ENCODE peak calls at places on chromosomes 13 and 19, in nine cellular contexts. One of them, this sample, is unnamed.

GRCh38 chr19:2251577-2252480 is 2.7 kb downstream of the AMH start:
- DNase-seq in CD4-positive, CD25-positive, alpha-beta regulatory T cell: no peak
- DNase-seq in activated CD4-positive, alpha-beta memory T cell treated with anti-CD3 and anti-CD28 coated beads, Interleukin-2, amount 10 ng/mL, durations not matched to agents 7 days and 5 days: no peak
- DNase-seq in stimulated activated naive CD4-positive, alpha-beta T cell: no peak
- DNase-seq in brain microvascular endothelial cell: no peak
- DNase-seq in iPS-NIHi11: peak; percentile 58
- DNase-seq in stimulated activated CD4-positive, alpha-beta T cell treated with anti-CD3 and anti-CD28 coated beads, Interleukin-2, amount 100 ng/mL, for 48 hours: no peak
- DNase-seq in NCI-H510A: no peak
- DNase-seq in AG10803: no peak
- DNase-seq in this sample: no peak

GRCh38 chr13:95500136-95500718 is 52.3 kb upstream of the CLDN10 start:
- DNase-seq in CD4-positive, CD25-positive, alpha-beta regulatory T cell: no peak
- DNase-seq in brain microvascular endothelial cell: no peak
- DNase-seq in NCI-H510A: no peak
- DNase-seq in iPS-NIHi11: no peak
- DNase-seq in AG10803: no peak
- DNase-seq in stimulated activated naive CD4-positive, alpha-beta T cell: no peak
- DNase-seq in stimulated activated CD4-positive, alpha-beta T cell treated with anti-CD3 and anti-CD28 coated beads, Interleukin-2, amount 100 ng/mL, for 48 hours: no peak
- DNase-seq in activated CD4-positive, alpha-beta memory T cell treated with anti-CD3 and anti-CD28 coated beads, Interleukin-2, amount 10 ng/mL, durations not matched to agents 7 days and 5 days: no peak
- DNase-seq in this sample: no peak

GRCh38 chr13:79477968-79478367 is 3.0 kb upstream of the NDFIP2 start:
- DNase-seq in stimulated activated CD4-positive, alpha-beta T cell treated with anti-CD3 and anti-CD28 coated beads, Interleukin-2, amount 100 ng/mL, for 48 hours: no peak
- DNase-seq in CD4-positive, CD25-positive, alpha-beta regulatory T cell: no peak
- DNase-seq in AG10803: no peak
- DNase-seq in brain microvascular endothelial cell: no peak
- DNase-seq in iPS-NIHi11: no peak
- DNase-seq in stimulated activated naive CD4-positive, alpha-beta T cell: no peak
- DNase-seq in NCI-H510A: no peak
- DNase-seq in activated CD4-positive, alpha-beta memory T cell treated with anti-CD3 and anti-CD28 coated beads, Interleukin-2, amount 10 ng/mL, durations not matched to agents 7 days and 5 days: no peak
- DNase-seq in this sample: no peak

GRCh38 chr13:33181264-33181663 is 104.3 kb downstream of the STARD13 start:
- DNase-seq in stimulated activated naive CD4-positive, alpha-beta T cell: no peak
- DNase-seq in iPS-NIHi11: no peak
- DNase-seq in activated CD4-positive, alpha-beta memory T cell treated with anti-CD3 and anti-CD28 coated beads, Interleukin-2, amount 10 ng/mL, durations not matched to agents 7 days and 5 days: no peak
- DNase-seq in NCI-H510A: no peak
- DNase-seq in CD4-positive, CD25-positive, alpha-beta regulatory T cell: no peak
- DNase-seq in brain microvascular endothelial cell: no peak
- DNase-seq in AG10803: no peak
- DNase-seq in stimulated activated CD4-positive, alpha-beta T cell treated with anti-CD3 and anti-CD28 coated beads, Interleukin-2, amount 100 ng/mL, for 48 hours: no peak
- DNase-seq in this sample: no peak

GRCh38 chr13:39364797-39365468 is 238.1 kb downstream of the LHFPL6 start:
- DNase-seq in stimulated activated naive CD4-positive, alpha-beta T cell: no peak
- DNase-seq in brain microvascular endothelial cell: no peak
- DNase-seq in NCI-H510A: peak; percentile 17
- DNase-seq in AG10803: peak; percentile 43
- DNase-seq in iPS-NIHi11: peak; percentile 59
- DNase-seq in activated CD4-positive, alpha-beta memory T cell treated with anti-CD3 and anti-CD28 coated beads, Interleukin-2, amount 10 ng/mL, durations not matched to agents 7 days and 5 days: no peak
- DNase-seq in stimulated activated CD4-positive, alpha-beta T cell treated with anti-CD3 and anti-CD28 coated beads, Interleukin-2, amount 100 ng/mL, for 48 hours: no peak
- DNase-seq in CD4-positive, CD25-positive, alpha-beta regulatory T cell: no peak
- DNase-seq in this sample: no peak

GRCh38 chr13:42836930-42837329 is 55.5 kb downstream of the FAM216B start:
- DNase-seq in NCI-H510A: no peak
- DNase-seq in activated CD4-positive, alpha-beta memory T cell treated with anti-CD3 and anti-CD28 coated beads, Interleukin-2, amount 10 ng/mL, durations not matched to agents 7 days and 5 days: no peak
- DNase-seq in brain microvascular endothelial cell: peak; percentile 68
- DNase-seq in stimulated activated CD4-positive, alpha-beta T cell treated with anti-CD3 and anti-CD28 coated beads, Interleukin-2, amount 100 ng/mL, for 48 hours: no peak
- DNase-seq in iPS-NIHi11: no peak
- DNase-seq in stimulated activated naive CD4-positive, alpha-beta T cell: no peak
- DNase-seq in CD4-positive, CD25-positive, alpha-beta regulatory T cell: no peak
- DNase-seq in AG10803: peak; percentile 74
- DNase-seq in this sample: peak; percentile 71

GRCh38 chr13:109810761-109811510 is 24.6 kb upstream of the IRS2 start:
- DNase-seq in CD4-positive, CD25-positive, alpha-beta regulatory T cell: no peak
- DNase-seq in iPS-NIHi11: no peak
- DNase-seq in stimulated activated CD4-positive, alpha-beta T cell treated with anti-CD3 and anti-CD28 coated beads, Interleukin-2, amount 100 ng/mL, for 48 hours: no peak
- DNase-seq in NCI-H510A: no peak
- DNase-seq in stimulated activated naive CD4-positive, alpha-beta T cell: no peak
- DNase-seq in activated CD4-positive, alpha-beta memory T cell treated with anti-CD3 and anti-CD28 coated beads, Interleukin-2, amount 10 ng/mL, durations not matched to agents 7 days and 5 days: no peak
- DNase-seq in AG10803: no peak
- DNase-seq in brain microvascular endothelial cell: no peak
- DNase-seq in this sample: no peak

GRCh38 chr19:13024958-13025653 is 29.8 kb downstream of the NFIX start:
- DNase-seq in NCI-H510A: peak; percentile 46
- DNase-seq in iPS-NIHi11: no peak
- DNase-seq in stimulated activated naive CD4-positive, alpha-beta T cell: no peak
- DNase-seq in brain microvascular endothelial cell: no peak
- DNase-seq in AG10803: peak; percentile 34
- DNase-seq in stimulated activated CD4-positive, alpha-beta T cell treated with anti-CD3 and anti-CD28 coated beads, Interleukin-2, amount 100 ng/mL, for 48 hours: no peak
- DNase-seq in CD4-positive, CD25-positive, alpha-beta regulatory T cell: no peak
- DNase-seq in activated CD4-positive, alpha-beta memory T cell treated with anti-CD3 and anti-CD28 coated beads, Interleukin-2, amount 10 ng/mL, durations not matched to agents 7 days and 5 days: no peak
- DNase-seq in this sample: no peak

GRCh38 chr19:5147971-5148793 is 179.3 kb downstream of the KDM4B start:
- DNase-seq in activated CD4-positive, alpha-beta memory T cell treated with anti-CD3 and anti-CD28 coated beads, Interleukin-2, amount 10 ng/mL, durations not matched to agents 7 days and 5 days: no peak
- DNase-seq in CD4-positive, CD25-positive, alpha-beta regulatory T cell: no peak
- DNase-seq in brain microvascular endothelial cell: peak; percentile 69
- DNase-seq in stimulated activated CD4-positive, alpha-beta T cell treated with anti-CD3 and anti-CD28 coated beads, Interleukin-2, amount 100 ng/mL, for 48 hours: no peak
- DNase-seq in iPS-NIHi11: no peak
- DNase-seq in stimulated activated naive CD4-positive, alpha-beta T cell: no peak
- DNase-seq in NCI-H510A: no peak
- DNase-seq in AG10803: peak; percentile 46
- DNase-seq in this sample: no peak

GRCh38 chr19:13872695-13873389 is 4.1 kb upstream of the NANOS3 start:
- DNase-seq in NCI-H510A: no peak
- DNase-seq in AG10803: no peak
- DNase-seq in CD4-positive, CD25-positive, alpha-beta regulatory T cell: peak; percentile 31
- DNase-seq in stimulated activated naive CD4-positive, alpha-beta T cell: no peak
- DNase-seq in brain microvascular endothelial cell: no peak
- DNase-seq in activated CD4-positive, alpha-beta memory T cell treated with anti-CD3 and anti-CD28 coated beads, Interleukin-2, amount 10 ng/mL, durations not matched to agents 7 days and 5 days: peak; percentile 41
- DNase-seq in iPS-NIHi11: peak; percentile 87
- DNase-seq in stimulated activated CD4-positive, alpha-beta T cell treated with anti-CD3 and anti-CD28 coated beads, Interleukin-2, amount 100 ng/mL, for 48 hours: no peak
- DNase-seq in this sample: no peak

GRCh38 chr19:48641850-48642249 is 4.1 kb downstream of the CA11 start:
- DNase-seq in CD4-positive, CD25-positive, alpha-beta regulatory T cell: no peak
- DNase-seq in activated CD4-positive, alpha-beta memory T cell treated with anti-CD3 and anti-CD28 coated beads, Interleukin-2, amount 10 ng/mL, durations not matched to agents 7 days and 5 days: no peak
- DNase-seq in NCI-H510A: no peak
- DNase-seq in stimulated activated CD4-positive, alpha-beta T cell treated with anti-CD3 and anti-CD28 coated beads, Interleukin-2, amount 100 ng/mL, for 48 hours: no peak
- DNase-seq in AG10803: no peak
- DNase-seq in iPS-NIHi11: no peak
- DNase-seq in brain microvascular endothelial cell: no peak
- DNase-seq in stimulated activated naive CD4-positive, alpha-beta T cell: no peak
- DNase-seq in this sample: no peak

GRCh38 chr13:64206430-64207225 is 2791.0 kb upstream of the PCDH20 start:
- DNase-seq in stimulated activated naive CD4-positive, alpha-beta T cell: no peak
- DNase-seq in brain microvascular endothelial cell: no peak
- DNase-seq in stimulated activated CD4-positive, alpha-beta T cell treated with anti-CD3 and anti-CD28 coated beads, Interleukin-2, amount 100 ng/mL, for 48 hours: no peak
- DNase-seq in activated CD4-positive, alpha-beta memory T cell treated with anti-CD3 and anti-CD28 coated beads, Interleukin-2, amount 10 ng/mL, durations not matched to agents 7 days and 5 days: no peak
- DNase-seq in NCI-H510A: no peak
- DNase-seq in CD4-positive, CD25-positive, alpha-beta regulatory T cell: no peak
- DNase-seq in AG10803: no peak
- DNase-seq in iPS-NIHi11: no peak
- DNase-seq in this sample: no peak

GRCh38 chr19:18865106-18865972 is 30.6 kb downstream of the CERS1 start:
- DNase-seq in AG10803: no peak
- DNase-seq in NCI-H510A: no peak
- DNase-seq in activated CD4-positive, alpha-beta memory T cell treated with anti-CD3 and anti-CD28 coated beads, Interleukin-2, amount 10 ng/mL, durations not matched to agents 7 days and 5 days: no peak
- DNase-seq in CD4-positive, CD25-positive, alpha-beta regulatory T cell: no peak
- DNase-seq in stimulated activated CD4-positive, alpha-beta T cell treated with anti-CD3 and anti-CD28 coated beads, Interleukin-2, amount 100 ng/mL, for 48 hours: no peak
- DNase-seq in iPS-NIHi11: no peak
- DNase-seq in brain microvascular endothelial cell: no peak
- DNase-seq in stimulated activated naive CD4-positive, alpha-beta T cell: no peak
- DNase-seq in this sample: no peak

GRCh38 chr13:108963276-108963810 is 333.9 kb downstream of the MYO16 start:
- DNase-seq in stimulated activated naive CD4-positive, alpha-beta T cell: no peak
- DNase-seq in NCI-H510A: no peak
- DNase-seq in stimulated activated CD4-positive, alpha-beta T cell treated with anti-CD3 and anti-CD28 coated beads, Interleukin-2, amount 100 ng/mL, for 48 hours: no peak
- DNase-seq in iPS-NIHi11: no peak
- DNase-seq in activated CD4-positive, alpha-beta memory T cell treated with anti-CD3 and anti-CD28 coated beads, Interleukin-2, amount 10 ng/mL, durations not matched to agents 7 days and 5 days: no peak
- DNase-seq in CD4-positive, CD25-positive, alpha-beta regulatory T cell: no peak
- DNase-seq in brain microvascular endothelial cell: no peak
- DNase-seq in AG10803: no peak
- DNase-seq in this sample: no peak

GRCh38 chr19:8973501-8974091 is 36.6 kb downstream of the MUC16 start:
- DNase-seq in stimulated activated naive CD4-positive, alpha-beta T cell: no peak
- DNase-seq in stimulated activated CD4-positive, alpha-beta T cell treated with anti-CD3 and anti-CD28 coated beads, Interleukin-2, amount 100 ng/mL, for 48 hours: no peak
- DNase-seq in iPS-NIHi11: peak; percentile 55
- DNase-seq in NCI-H510A: no peak
- DNase-seq in CD4-positive, CD25-positive, alpha-beta regulatory T cell: no peak
- DNase-seq in brain microvascular endothelial cell: peak; percentile 2
- DNase-seq in AG10803: no peak
- DNase-seq in activated CD4-positive, alpha-beta memory T cell treated with anti-CD3 and anti-CD28 coated beads, Interleukin-2, amount 10 ng/mL, durations not matched to agents 7 days and 5 days: no peak
- DNase-seq in this sample: no peak

GRCh38 chr13:73038064-73038463 is 20.7 kb upstream of the KLF5 start:
- DNase-seq in activated CD4-positive, alpha-beta memory T cell treated with anti-CD3 and anti-CD28 coated beads, Interleukin-2, amount 10 ng/mL, durations not matched to agents 7 days and 5 days: no peak
- DNase-seq in brain microvascular endothelial cell: no peak
- DNase-seq in stimulated activated CD4-positive, alpha-beta T cell treated with anti-CD3 and anti-CD28 coated beads, Interleukin-2, amount 100 ng/mL, for 48 hours: no peak
- DNase-seq in CD4-positive, CD25-positive, alpha-beta regulatory T cell: no peak
- DNase-seq in iPS-NIHi11: no peak
- DNase-seq in NCI-H510A: no peak
- DNase-seq in AG10803: no peak
- DNase-seq in stimulated activated naive CD4-positive, alpha-beta T cell: no peak
- DNase-seq in this sample: no peak

GRCh38 chr19:13056052-13056660 is 46.5 kb downstream of the LYL1 start:
- DNase-seq in activated CD4-positive, alpha-beta memory T cell treated with anti-CD3 and anti-CD28 coated beads, Interleukin-2, amount 10 ng/mL, durations not matched to agents 7 days and 5 days: no peak
- DNase-seq in iPS-NIHi11: peak; percentile 56
- DNase-seq in stimulated activated naive CD4-positive, alpha-beta T cell: no peak
- DNase-seq in brain microvascular endothelial cell: no peak
- DNase-seq in AG10803: peak; percentile 84
- DNase-seq in stimulated activated CD4-positive, alpha-beta T cell treated with anti-CD3 and anti-CD28 coated beads, Interleukin-2, amount 100 ng/mL, for 48 hours: no peak
- DNase-seq in NCI-H510A: peak; percentile 87
- DNase-seq in CD4-positive, CD25-positive, alpha-beta regulatory T cell: no peak
- DNase-seq in this sample: no peak

GRCh38 chr19:40744554-40745401 is 5.5 kb downstream of the ACTMAP start:
- DNase-seq in iPS-NIHi11: peak; percentile 58
- DNase-seq in NCI-H510A: no peak
- DNase-seq in stimulated activated naive CD4-positive, alpha-beta T cell: no peak
- DNase-seq in CD4-positive, CD25-positive, alpha-beta regulatory T cell: no peak
- DNase-seq in activated CD4-positive, alpha-beta memory T cell treated with anti-CD3 and anti-CD28 coated beads, Interleukin-2, amount 10 ng/mL, durations not matched to agents 7 days and 5 days: peak; percentile 30
- DNase-seq in AG10803: peak; percentile 5
- DNase-seq in stimulated activated CD4-positive, alpha-beta T cell treated with anti-CD3 and anti-CD28 coated beads, Interleukin-2, amount 100 ng/mL, for 48 hours: no peak
- DNase-seq in brain microvascular endothelial cell: no peak
- DNase-seq in this sample: no peak

GRCh38 chr19:38210458-38210987 is 13.5 kb downstream of the DPF1 start:
- DNase-seq in stimulated activated CD4-positive, alpha-beta T cell treated with anti-CD3 and anti-CD28 coated beads, Interleukin-2, amount 100 ng/mL, for 48 hours: no peak
- DNase-seq in activated CD4-positive, alpha-beta memory T cell treated with anti-CD3 and anti-CD28 coated beads, Interleukin-2, amount 10 ng/mL, durations not matched to agents 7 days and 5 days: no peak
- DNase-seq in iPS-NIHi11: peak; percentile 90
- DNase-seq in NCI-H510A: peak; percentile 77
- DNase-seq in stimulated activated naive CD4-positive, alpha-beta T cell: no peak
- DNase-seq in CD4-positive, CD25-positive, alpha-beta regulatory T cell: no peak
- DNase-seq in brain microvascular endothelial cell: no peak
- DNase-seq in AG10803: no peak
- DNase-seq in this sample: peak; percentile 23

GRCh38 chr19:13597625-13598024 is 91.3 kb upstream of the CACNA1A start:
- DNase-seq in stimulated activated naive CD4-positive, alpha-beta T cell: no peak
- DNase-seq in CD4-positive, CD25-positive, alpha-beta regulatory T cell: peak; percentile 14
- DNase-seq in AG10803: peak; percentile 74
- DNase-seq in NCI-H510A: peak; percentile 72
- DNase-seq in brain microvascular endothelial cell: peak; percentile 45
- DNase-seq in iPS-NIHi11: peak; percentile 81
- DNase-seq in stimulated activated CD4-positive, alpha-beta T cell treated with anti-CD3 and anti-CD28 coated beads, Interleukin-2, amount 100 ng/mL, for 48 hours: peak; percentile 23
- DNase-seq in activated CD4-positive, alpha-beta memory T cell treated with anti-CD3 and anti-CD28 coated beads, Interleukin-2, amount 10 ng/mL, durations not matched to agents 7 days and 5 days: peak; percentile 57
- DNase-seq in this sample: peak; percentile 79

GRCh38 chr13:43119206-43119605 is 95.8 kb downstream of the DNAJC15 start:
- DNase-seq in activated CD4-positive, alpha-beta memory T cell treated with anti-CD3 and anti-CD28 coated beads, Interleukin-2, amount 10 ng/mL, durations not matched to agents 7 days and 5 days: no peak
- DNase-seq in iPS-NIHi11: no peak
- DNase-seq in CD4-positive, CD25-positive, alpha-beta regulatory T cell: no peak
- DNase-seq in AG10803: no peak
- DNase-seq in NCI-H510A: no peak
- DNase-seq in stimulated activated naive CD4-positive, alpha-beta T cell: no peak
- DNase-seq in brain microvascular endothelial cell: no peak
- DNase-seq in stimulated activated CD4-positive, alpha-beta T cell treated with anti-CD3 and anti-CD28 coated beads, Interleukin-2, amount 100 ng/mL, for 48 hours: no peak
- DNase-seq in this sample: no peak

GRCh38 chr19:12665281-12665573 is 1.3 kb downstream of the MAN2B1 start:
- DNase-seq in stimulated activated naive CD4-positive, alpha-beta T cell: peak; percentile 40
- DNase-seq in brain microvascular endothelial cell: no peak
- DNase-seq in stimulated activated CD4-positive, alpha-beta T cell treated with anti-CD3 and anti-CD28 coated beads, Interleukin-2, amount 100 ng/mL, for 48 hours: no peak
- DNase-seq in activated CD4-positive, alpha-beta memory T cell treated with anti-CD3 and anti-CD28 coated beads, Interleukin-2, amount 10 ng/mL, durations not matched to agents 7 days and 5 days: peak; percentile 73
- DNase-seq in iPS-NIHi11: no peak
- DNase-seq in CD4-positive, CD25-positive, alpha-beta regulatory T cell: peak; percentile 19
- DNase-seq in AG10803: no peak
- DNase-seq in NCI-H510A: no peak
- DNase-seq in this sample: no peak

GRCh38 chr13:99178636-99179035 is 22.0 kb upstream of the UBAC2 start:
- DNase-seq in iPS-NIHi11: no peak
- DNase-seq in brain microvascular endothelial cell: no peak
- DNase-seq in AG10803: peak; percentile 43
- DNase-seq in stimulated activated naive CD4-positive, alpha-beta T cell: no peak
- DNase-seq in CD4-positive, CD25-positive, alpha-beta regulatory T cell: no peak
- DNase-seq in activated CD4-positive, alpha-beta memory T cell treated with anti-CD3 and anti-CD28 coated beads, Interleukin-2, amount 10 ng/mL, durations not matched to agents 7 days and 5 days: no peak
- DNase-seq in NCI-H510A: no peak
- DNase-seq in stimulated activated CD4-positive, alpha-beta T cell treated with anti-CD3 and anti-CD28 coated beads, Interleukin-2, amount 100 ng/mL, for 48 hours: no peak
- DNase-seq in this sample: no peak

GRCh38 chr19:34994643-34995471 is 5.3 kb upstream of the GRAMD1A start:
- DNase-seq in stimulated activated naive CD4-positive, alpha-beta T cell: no peak
- DNase-seq in activated CD4-positive, alpha-beta memory T cell treated with anti-CD3 and anti-CD28 coated beads, Interleukin-2, amount 10 ng/mL, durations not matched to agents 7 days and 5 days: no peak
- DNase-seq in CD4-positive, CD25-positive, alpha-beta regulatory T cell: no peak
- DNase-seq in AG10803: no peak
- DNase-seq in NCI-H510A: no peak
- DNase-seq in brain microvascular endothelial cell: no peak
- DNase-seq in iPS-NIHi11: no peak
- DNase-seq in stimulated activated CD4-positive, alpha-beta T cell treated with anti-CD3 and anti-CD28 coated beads, Interleukin-2, amount 100 ng/mL, for 48 hours: no peak
- DNase-seq in this sample: no peak

GRCh38 chr19:55426042-55426441 is 17.1 kb downstream of the SHISA7 start:
- DNase-seq in stimulated activated naive CD4-positive, alpha-beta T cell: no peak
- DNase-seq in AG10803: no peak
- DNase-seq in CD4-positive, CD25-positive, alpha-beta regulatory T cell: no peak
- DNase-seq in activated CD4-positive, alpha-beta memory T cell treated with anti-CD3 and anti-CD28 coated beads, Interleukin-2, amount 10 ng/mL, durations not matched to agents 7 days and 5 days: no peak
- DNase-seq in NCI-H510A: no peak
- DNase-seq in brain microvascular endothelial cell: no peak
- DNase-seq in stimulated activated CD4-positive, alpha-beta T cell treated with anti-CD3 and anti-CD28 coated beads, Interleukin-2, amount 100 ng/mL, for 48 hours: no peak
- DNase-seq in iPS-NIHi11: no peak
- DNase-seq in this sample: no peak

GRCh38 chr13:92769064-92769463 is 457.5 kb upstream of the GPC6 start:
- DNase-seq in stimulated activated naive CD4-positive, alpha-beta T cell: no peak
- DNase-seq in AG10803: peak; percentile 25
- DNase-seq in brain microvascular endothelial cell: no peak
- DNase-seq in activated CD4-positive, alpha-beta memory T cell treated with anti-CD3 and anti-CD28 coated beads, Interleukin-2, amount 10 ng/mL, durations not matched to agents 7 days and 5 days: no peak
- DNase-seq in iPS-NIHi11: no peak
- DNase-seq in NCI-H510A: no peak
- DNase-seq in stimulated activated CD4-positive, alpha-beta T cell treated with anti-CD3 and anti-CD28 coated beads, Interleukin-2, amount 100 ng/mL, for 48 hours: no peak
- DNase-seq in CD4-positive, CD25-positive, alpha-beta regulatory T cell: no peak
- DNase-seq in this sample: no peak

GRCh38 chr19:5436101-5436947 is 18.9 kb upstream of the ZNRF4 start:
- DNase-seq in stimulated activated naive CD4-positive, alpha-beta T cell: no peak
- DNase-seq in brain microvascular endothelial cell: peak; percentile 34
- DNase-seq in CD4-positive, CD25-positive, alpha-beta regulatory T cell: no peak
- DNase-seq in iPS-NIHi11: peak; percentile 100
- DNase-seq in NCI-H510A: no peak
- DNase-seq in stimulated activated CD4-positive, alpha-beta T cell treated with anti-CD3 and anti-CD28 coated beads, Interleukin-2, amount 100 ng/mL, for 48 hours: peak; percentile 6
- DNase-seq in AG10803: peak; percentile 78
- DNase-seq in activated CD4-positive, alpha-beta memory T cell treated with anti-CD3 and anti-CD28 coated beads, Interleukin-2, amount 10 ng/mL, durations not matched to agents 7 days and 5 days: no peak
- DNase-seq in this sample: peak; percentile 95

GRCh38 chr19:49272204-49272603 is 52.8 kb downstream of the SLC6A16 start:
- DNase-seq in stimulated activated CD4-positive, alpha-beta T cell treated with anti-CD3 and anti-CD28 coated beads, Interleukin-2, amount 100 ng/mL, for 48 hours: no peak
- DNase-seq in NCI-H510A: no peak
- DNase-seq in stimulated activated naive CD4-positive, alpha-beta T cell: no peak
- DNase-seq in AG10803: peak; percentile 27
- DNase-seq in iPS-NIHi11: no peak
- DNase-seq in activated CD4-positive, alpha-beta memory T cell treated with anti-CD3 and anti-CD28 coated beads, Interleukin-2, amount 10 ng/mL, durations not matched to agents 7 days and 5 days: no peak
- DNase-seq in CD4-positive, CD25-positive, alpha-beta regulatory T cell: no peak
- DNase-seq in brain microvascular endothelial cell: peak; percentile 40
- DNase-seq in this sample: no peak

GRCh38 chr19:13621413-13621812 is 115.1 kb upstream of the CACNA1A start:
- DNase-seq in CD4-positive, CD25-positive, alpha-beta regulatory T cell: no peak
- DNase-seq in brain microvascular endothelial cell: peak; percentile 96
- DNase-seq in stimulated activated CD4-positive, alpha-beta T cell treated with anti-CD3 and anti-CD28 coated beads, Interleukin-2, amount 100 ng/mL, for 48 hours: peak; percentile 59
- DNase-seq in NCI-H510A: no peak
- DNase-seq in AG10803: peak; percentile 80
- DNase-seq in activated CD4-positive, alpha-beta memory T cell treated with anti-CD3 and anti-CD28 coated beads, Interleukin-2, amount 10 ng/mL, durations not matched to agents 7 days and 5 days: peak; percentile 24
- DNase-seq in iPS-NIHi11: peak; percentile 36
- DNase-seq in stimulated activated naive CD4-positive, alpha-beta T cell: no peak
- DNase-seq in this sample: peak; percentile 46

GRCh38 chr13:85108356-85108755 is 690.9 kb downstream of the SLITRK6 start:
- DNase-seq in activated CD4-positive, alpha-beta memory T cell treated with anti-CD3 and anti-CD28 coated beads, Interleukin-2, amount 10 ng/mL, durations not matched to agents 7 days and 5 days: no peak
- DNase-seq in stimulated activated CD4-positive, alpha-beta T cell treated with anti-CD3 and anti-CD28 coated beads, Interleukin-2, amount 100 ng/mL, for 48 hours: no peak
- DNase-seq in brain microvascular endothelial cell: no peak
- DNase-seq in stimulated activated naive CD4-positive, alpha-beta T cell: no peak
- DNase-seq in NCI-H510A: peak; percentile 76
- DNase-seq in CD4-positive, CD25-positive, alpha-beta regulatory T cell: no peak
- DNase-seq in AG10803: no peak
- DNase-seq in iPS-NIHi11: no peak
- DNase-seq in this sample: peak; percentile 21

GRCh38 chr19:3837922-3838321 is 30.9 kb downstream of the ZFR2 start:
- DNase-seq in brain microvascular endothelial cell: no peak
- DNase-seq in iPS-NIHi11: no peak
- DNase-seq in NCI-H510A: no peak
- DNase-seq in stimulated activated CD4-positive, alpha-beta T cell treated with anti-CD3 and anti-CD28 coated beads, Interleukin-2, amount 100 ng/mL, for 48 hours: no peak
- DNase-seq in CD4-positive, CD25-positive, alpha-beta regulatory T cell: no peak
- DNase-seq in activated CD4-positive, alpha-beta memory T cell treated with anti-CD3 and anti-CD28 coated beads, Interleukin-2, amount 10 ng/mL, durations not matched to agents 7 days and 5 days: no peak
- DNase-seq in stimulated activated naive CD4-positive, alpha-beta T cell: no peak
- DNase-seq in AG10803: no peak
- DNase-seq in this sample: no peak